ENCODE peak calls at places on chromosomes 7 and 10, in seven cellular contexts. U, J, L, X, T, V and H are unnamed samples.
A peak's percentile ranks its signal among the peaks of the same experiment; 100 is the strongest.

GRCh38 chr7:73442903-73443542 is 9.4 kb downstream of the FZD9 start:
- DNase-seq in U (no peak), J (peak; percentile 12), L (no peak), X (no peak), T (no peak), V (no peak), H (no peak)

GRCh38 chr10:19250542-19250941 is 201.9 kb downstream of the MALRD1 start:
- DNase-seq in U (no peak), J (no peak), L (no peak), X (no peak), T (no peak), V (no peak), H (no peak)

GRCh38 chr7:41885748-41886147 is 182.9 kb upstream of the INHBA start:
- DNase-seq in U (no peak), J (no peak), L (no peak), X (no peak), T (no peak), V (no peak), H (no peak)

GRCh38 chr7:111011500-111011899 is 79.4 kb upstream of the LRRN3 start:
- DNase-seq in U (no peak), J (no peak), L (no peak), X (no peak), T (no peak), V (no peak), H (no peak)

GRCh38 chr10:15700078-15700477 is 19.6 kb downstream of the ITGA8 start:
- DNase-seq in U (no peak), J (no peak), L (no peak), X (no peak), T (no peak), V (no peak), H (no peak)

GRCh38 chr10:13969118-13969791 is 361.5 kb downstream of the FRMD4A start:
- DNase-seq in U (no peak), J (no peak), L (no peak), X (no peak), T (no peak), V (no peak), H (no peak)

GRCh38 chr7:45469103-45469502 is 105.1 kb upstream of the ADCY1 start:
- DNase-seq in U (no peak), J (no peak), L (no peak), X (no peak), T (no peak), V (no peak), H (no peak)

GRCh38 chr7:20340839-20341238 is 10.1 kb downstream of the ITGB8 start:
- DNase-seq in U (no peak), J (no peak), L (peak; percentile 91), X (peak; percentile 17), T (no peak), V (no peak), H (peak; percentile 45)

GRCh38 chr7:83704564-83704963 is 55.6 kb upstream of the SEMA3E start:
- DNase-seq in U (no peak), J (no peak), L (no peak), X (no peak), T (no peak), V (no peak), H (no peak)

GRCh38 chr7:130216025-130216424 is 8.4 kb downstream of the SSMEM1 start:
- DNase-seq in U (no peak), J (no peak), L (no peak), X (no peak), T (no peak), V (no peak), H (no peak)

GRCh38 chr10:51683031-51683830 is 16.2 kb downstream of the CSTF2T start:
- DNase-seq in U (no peak), J (no peak), L (no peak), X (no peak), T (no peak), V (no peak), H (no peak)

GRCh38 chr10:89975716-89976243 is 274.4 kb downstream of the KIF20B start:
- DNase-seq in U (no peak), J (no peak), L (no peak), X (no peak), T (no peak), V (no peak), H (no peak)

GRCh38 chr7:26187380-26188290 is 12.9 kb downstream of the HNRNPA2B1 start:
- DNase-seq in U (no peak), J (no peak), L (no peak), X (no peak), T (no peak), V (no peak), H (no peak)

GRCh38 chr7:112204072-112204775 is 2.0 kb downstream of the DOCK4 start:
- DNase-seq in U (peak; percentile 23), J (no peak), L (peak; percentile 22), X (peak; percentile 39), T (no peak), V (peak; percentile 46), H (peak; percentile 22)

GRCh38 chr10:113977174-113977573 is 66.5 kb upstream of the ADRB1 start:
- DNase-seq in U (no peak), J (no peak), L (no peak), X (no peak), T (no peak), V (no peak), H (no peak)